ENCODE peak calls at places on chromosomes 11 and 22, in four cellular contexts. One of them, this sample, is unnamed.

GRCh38 chr11:10303558-10304363 is 1.1 kb upstream of the ADM start:
- DNase-seq in HCT116: no peak
- DNase-seq in spleen: peak
- DNase-seq in prostate gland: peak
- DNase-seq in this sample: no peak

GRCh38 chr22:50342651-50343540 is at the start of gene PPP6R2:
- DNase-seq in HCT116: no peak
- DNase-seq in spleen: peak
- DNase-seq in prostate gland: peak
- DNase-seq in this sample: peak

GRCh38 chr11:128790200-128790599 is 76.9 kb downstream of the KCNJ1 start:
- DNase-seq in HCT116: no peak
- DNase-seq in spleen: no peak
- DNase-seq in prostate gland: peak
- DNase-seq in this sample: peak

GRCh38 chr22:40979871-40980270 is 28.7 kb downstream of the RBX1 start:
- DNase-seq in HCT116: no peak
- DNase-seq in spleen: peak
- DNase-seq in prostate gland: no peak
- DNase-seq in this sample: no peak

GRCh38 chr22:38572065-38572464 is 2.1 kb upstream of the DMC1 start:
- DNase-seq in HCT116: peak
- DNase-seq in spleen: no peak
- DNase-seq in prostate gland: peak
- DNase-seq in this sample: no peak

GRCh38 chr11:129455101-129455500 is 79.5 kb downstream of the BARX2 start:
- DNase-seq in HCT116: no peak
- DNase-seq in spleen: no peak
- DNase-seq in prostate gland: no peak
- DNase-seq in this sample: no peak

GRCh38 chr11:130531061-130531460 is 82.6 kb downstream of the ADAMTS15 start:
- DNase-seq in HCT116: no peak
- DNase-seq in spleen: no peak
- DNase-seq in prostate gland: no peak
- DNase-seq in this sample: no peak

GRCh38 chr11:10265936-10266335 is 28.1 kb downstream of the SBF2 start:
- DNase-seq in HCT116: no peak
- DNase-seq in spleen: no peak
- DNase-seq in prostate gland: no peak
- DNase-seq in this sample: no peak

GRCh38 chr11:83033367-83033766 is 38.3 kb downstream of the RAB30 start:
- DNase-seq in HCT116: no peak
- DNase-seq in spleen: no peak
- DNase-seq in prostate gland: no peak
- DNase-seq in this sample: no peak

GRCh38 chr11:36436589-36436988 is 73.5 kb downstream of the TRAF6 start:
- DNase-seq in HCT116: no peak
- DNase-seq in spleen: no peak
- DNase-seq in prostate gland: no peak
- DNase-seq in this sample: no peak

GRCh38 chr11:131370090-131370751 is at the start of gene NTM:
- DNase-seq in HCT116: no peak
- DNase-seq in spleen: no peak
- DNase-seq in prostate gland: peak
- DNase-seq in this sample: peak

GRCh38 chr11:35424157-35424945 is 5.0 kb upstream of the SLC1A2 start:
- DNase-seq in HCT116: no peak
- DNase-seq in spleen: no peak
- DNase-seq in prostate gland: no peak
- DNase-seq in this sample: no peak

GRCh38 chr11:66454253-66454652 is 12.5 kb upstream of the PELI3 start:
- DNase-seq in HCT116: no peak
- DNase-seq in spleen: no peak
- DNase-seq in prostate gland: no peak
- DNase-seq in this sample: no peak

GRCh38 chr11:64409707-64410395 is 50.9 kb downstream of the RPS6KA4 start:
- DNase-seq in HCT116: no peak
- DNase-seq in spleen: peak
- DNase-seq in prostate gland: no peak
- DNase-seq in this sample: peak

GRCh38 chr11:12069053-12069676 is 41.2 kb upstream of the MICAL2 start:
- DNase-seq in HCT116: no peak
- DNase-seq in spleen: no peak
- DNase-seq in prostate gland: no peak
- DNase-seq in this sample: no peak

GRCh38 chr11:72684236-72684912 is 10.2 kb upstream of the PDE2A start:
- DNase-seq in HCT116: peak
- DNase-seq in spleen: peak
- DNase-seq in prostate gland: peak
- DNase-seq in this sample: peak

GRCh38 chr11:47858169-47858543 is 10.0 kb upstream of the NUP160 start:
- DNase-seq in HCT116: no peak
- DNase-seq in spleen: no peak
- DNase-seq in prostate gland: no peak
- DNase-seq in this sample: no peak

GRCh38 chr11:9493492-9493891 is 32.7 kb downstream of the ZNF143 start:
- DNase-seq in HCT116: no peak
- DNase-seq in spleen: no peak
- DNase-seq in prostate gland: no peak
- DNase-seq in this sample: no peak

GRCh38 chr22:31272522-31273446 is 19.5 kb downstream of the PIK3IP1 start:
- DNase-seq in HCT116: peak
- DNase-seq in spleen: no peak
- DNase-seq in prostate gland: peak
- DNase-seq in this sample: peak

GRCh38 chr11:77371646-77372045 is 70.2 kb upstream of the GDPD4 start:
- DNase-seq in HCT116: no peak
- DNase-seq in spleen: no peak
- DNase-seq in prostate gland: no peak
- DNase-seq in this sample: no peak

GRCh38 chr11:16921019-16921418 is 93.2 kb downstream of the PLEKHA7 start:
- DNase-seq in HCT116: no peak
- DNase-seq in spleen: no peak
- DNase-seq in prostate gland: no peak
- DNase-seq in this sample: no peak

GRCh38 chr11:109306322-109306721 is 115.7 kb upstream of the C11orf87 start:
- DNase-seq in HCT116: no peak
- DNase-seq in spleen: no peak
- DNase-seq in prostate gland: no peak
- DNase-seq in this sample: no peak

GRCh38 chr22:49749227-49749626 is 78.4 kb downstream of the BRD1 start:
- DNase-seq in HCT116: no peak
- DNase-seq in spleen: no peak
- DNase-seq in prostate gland: no peak
- DNase-seq in this sample: no peak

GRCh38 chr22:24727218-24727851 is 47.2 kb downstream of the PIWIL3 start:
- DNase-seq in HCT116: peak
- DNase-seq in spleen: no peak
- DNase-seq in prostate gland: peak
- DNase-seq in this sample: no peak

GRCh38 chr11:129865701-129866100 is 29.7 kb downstream of the NFRKB start:
- DNase-seq in HCT116: no peak
- DNase-seq in spleen: no peak
- DNase-seq in prostate gland: no peak
- DNase-seq in this sample: no peak

GRCh38 chr11:12626616-12627015 is 47.6 kb upstream of the TEAD1 start:
- DNase-seq in HCT116: no peak
- DNase-seq in spleen: no peak
- DNase-seq in prostate gland: no peak
- DNase-seq in this sample: no peak

GRCh38 chr22:49420651-49421050 is 407.0 kb downstream of the BRD1 start:
- DNase-seq in HCT116: no peak
- DNase-seq in spleen: no peak
- DNase-seq in prostate gland: no peak
- DNase-seq in this sample: no peak

GRCh38 chr11:130299978-130300377 is 14.7 kb downstream of the ZBTB44 start:
- DNase-seq in HCT116: no peak
- DNase-seq in spleen: no peak
- DNase-seq in prostate gland: no peak
- DNase-seq in this sample: no peak

DNA sequence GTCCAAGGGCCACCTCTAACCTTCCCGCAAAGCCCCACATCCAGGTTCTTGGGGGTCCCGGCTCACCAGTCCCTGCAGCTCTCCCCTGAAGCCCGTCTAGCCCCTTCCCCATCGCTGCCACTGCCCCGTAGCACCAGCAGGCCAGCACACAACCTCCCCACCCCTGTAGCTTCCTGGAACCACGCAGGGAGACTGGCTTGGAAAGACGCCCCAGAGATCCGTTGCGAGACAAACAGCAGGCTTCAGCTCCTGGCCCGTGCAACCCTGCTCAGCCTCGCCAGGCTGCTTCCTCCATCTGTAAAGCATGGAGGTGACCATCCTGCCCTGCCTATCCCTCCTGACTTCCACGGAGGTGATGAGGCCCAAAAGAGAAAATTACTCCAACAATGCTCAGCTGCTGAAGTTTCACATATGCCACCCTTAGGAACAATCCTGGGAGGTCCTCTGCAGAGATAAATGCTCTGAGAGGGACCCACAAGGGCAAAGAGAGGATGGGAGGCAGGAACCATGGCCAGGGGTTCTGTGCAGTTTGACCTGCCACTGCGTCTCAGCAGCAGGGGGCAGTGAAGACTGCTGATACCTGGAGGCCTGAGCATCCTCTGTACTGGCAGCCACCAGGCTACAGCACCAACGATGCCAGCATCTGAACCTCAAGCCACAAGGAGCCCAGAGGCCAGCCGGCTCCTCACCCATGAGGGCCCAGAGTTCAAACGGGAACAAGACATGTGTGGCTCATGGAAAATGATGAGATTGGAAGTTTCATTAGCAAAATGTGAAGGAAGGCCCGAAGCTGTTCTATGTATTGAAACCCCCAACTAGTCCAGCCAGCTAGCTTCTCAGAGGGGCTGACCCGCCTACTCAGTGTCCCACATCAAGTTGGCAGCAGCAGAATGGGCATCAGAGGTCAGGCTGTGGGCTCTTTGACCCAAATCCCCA is 16.1 kb downstream of the DGCR2 start:
- DNase-seq in HCT116: no peak
- DNase-seq in spleen: no peak
- DNase-seq in prostate gland: no peak
- DNase-seq in this sample: peak
- TF ChIP-seq CTCF in HCT116: peak
- TF ChIP-seq CTCF in spleen: peak
- TF ChIP-seq CTCF in prostate gland: no peak
- TF ChIP-seq CTCF in this sample: no peak

GRCh38 chr11:46075928-46076327 is 45.3 kb downstream of the PHF21A start:
- DNase-seq in HCT116: no peak
- DNase-seq in spleen: no peak
- DNase-seq in prostate gland: no peak
- DNase-seq in this sample: no peak
- TF ChIP-seq CTCF in HCT116: peak
- TF ChIP-seq CTCF in spleen: no peak
- TF ChIP-seq CTCF in prostate gland: no peak
- TF ChIP-seq CTCF in this sample: no peak

GRCh38 chr11:41527530-41527929 is 68.1 kb upstream of the LRRC4C start:
- DNase-seq in HCT116: no peak
- DNase-seq in spleen: no peak
- DNase-seq in prostate gland: no peak
- DNase-seq in this sample: no peak

GRCh38 chr11:41522391-41522790 is 62.9 kb upstream of the LRRC4C start:
- DNase-seq in HCT116: no peak
- DNase-seq in spleen: no peak
- DNase-seq in prostate gland: no peak
- DNase-seq in this sample: no peak

DNA sequence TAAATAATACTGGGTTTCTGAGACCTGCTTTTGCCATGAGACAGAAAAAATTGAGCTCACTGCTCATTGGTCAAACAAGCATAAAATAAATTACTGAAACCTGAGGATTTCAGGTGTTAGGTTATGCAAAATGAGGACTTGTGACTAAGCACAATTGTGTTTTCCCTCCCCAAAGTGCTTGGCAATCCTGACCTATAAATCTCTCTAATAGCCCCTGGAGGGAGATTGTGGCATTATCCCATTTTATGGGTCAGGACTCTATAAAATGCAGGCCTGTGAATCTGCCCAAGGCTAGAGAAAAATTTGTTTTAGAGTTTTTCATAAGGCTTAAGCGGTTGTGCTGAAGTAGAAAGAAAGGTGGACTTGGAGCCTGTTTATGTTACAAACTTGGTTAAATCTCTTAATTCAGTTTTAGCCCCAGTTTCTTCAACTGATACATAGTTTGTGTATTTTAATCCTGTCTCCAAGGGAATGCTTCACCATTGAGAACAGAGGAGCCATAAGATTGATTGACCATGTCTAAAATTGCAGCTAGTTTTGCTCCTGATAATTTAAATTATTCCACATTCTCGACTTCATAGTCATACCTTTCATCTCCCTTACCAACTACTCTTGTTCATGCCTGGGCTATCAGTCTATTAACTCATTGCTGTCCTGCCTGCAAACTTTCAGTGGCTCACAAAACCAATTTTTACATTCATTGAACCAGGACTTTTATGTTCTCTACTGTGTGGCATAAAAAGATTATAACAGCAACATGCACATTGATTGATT is 63.6 kb upstream of the LRRC4C start:
- DNase-seq in HCT116: no peak
- DNase-seq in spleen: no peak
- DNase-seq in prostate gland: no peak
- DNase-seq in this sample: no peak
- TF ChIP-seq CTCF in HCT116: no peak
- TF ChIP-seq CTCF in spleen: no peak
- TF ChIP-seq CTCF in prostate gland: no peak
- TF ChIP-seq CTCF in this sample: no peak

GRCh38 chr11:124745270-124745834 is 5.6 kb downstream of the NRGN start:
- DNase-seq in HCT116: no peak
- DNase-seq in spleen: peak
- DNase-seq in prostate gland: no peak
- DNase-seq in this sample: no peak

GRCh38 chr11:124748100-124748418 is 4.0 kb downstream of the VSIG2 start:
- DNase-seq in HCT116: no peak
- DNase-seq in spleen: no peak
- DNase-seq in prostate gland: no peak
- DNase-seq in this sample: no peak

GRCh38 chr11:124747406-124748099 is 4.5 kb downstream of the VSIG2 start:
- DNase-seq in HCT116: no peak
- DNase-seq in spleen: no peak
- DNase-seq in prostate gland: no peak
- DNase-seq in this sample: no peak

GRCh38 chr11:124745835-124746620 is 6.0 kb downstream of the VSIG2 start:
- DNase-seq in HCT116: no peak
- DNase-seq in spleen: peak
- DNase-seq in prostate gland: no peak
- DNase-seq in this sample: peak

DNA sequence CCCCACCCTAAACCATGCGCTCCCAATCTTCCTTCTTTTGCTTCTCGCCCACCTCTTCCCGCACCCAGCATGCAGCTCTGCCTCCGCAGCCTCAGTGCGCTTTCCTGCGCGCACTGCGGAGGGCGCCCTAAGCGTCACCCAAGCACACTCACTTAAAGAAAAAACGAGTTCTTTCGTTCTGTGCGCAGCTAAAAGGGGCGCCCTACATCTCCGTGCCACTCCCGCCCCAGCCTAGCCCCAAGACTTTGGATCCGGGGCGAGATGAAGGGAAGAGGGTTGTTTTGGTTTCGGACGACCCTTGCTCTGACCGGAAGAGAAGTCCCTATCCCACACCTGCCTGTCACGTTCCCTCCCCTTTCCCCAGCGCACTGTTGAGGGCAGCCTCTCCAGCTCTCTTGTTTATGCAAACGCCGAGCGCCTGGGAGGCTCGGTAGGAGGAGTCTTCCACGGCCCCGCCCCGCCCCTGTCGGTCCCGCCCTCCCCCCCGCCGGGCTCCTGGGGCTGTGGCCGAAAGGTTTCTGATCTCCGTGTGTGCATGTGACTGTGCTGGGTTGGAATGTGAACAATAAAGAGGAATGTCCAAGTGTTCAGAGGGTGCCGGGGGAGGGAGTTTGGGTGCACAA is 5.3 kb downstream of the VSIG2 start:
- DNase-seq in HCT116: peak
- DNase-seq in spleen: peak
- DNase-seq in prostate gland: peak
- DNase-seq in this sample: peak
- TF ChIP-seq CTCF in HCT116: peak
- TF ChIP-seq CTCF in spleen: peak
- TF ChIP-seq CTCF in prostate gland: peak
- TF ChIP-seq CTCF in this sample: no peak